ENCODE peak calls at places on chromosomes 5 and 9, in eight cellular contexts. P is aorta, J is endothelial cell of umbilical vein, F is breast epithelium, Y is mammary epithelial cell, O is neuronal stem cell, Z is right lobe of liver, N is left ventricle myocardium inferior. K is an unnamed sample.
A peak's percentile ranks its signal among the peaks of the same experiment; 100 is the strongest.

GRCh38 chr9:19231126-19232035 is 888 bp downstream of the DENND4C start:
- DNase-seq in F (no peak), Z (no peak), O (peak; percentile 9), Y (peak; percentile 37), J (peak; percentile 56), N (no peak), P (no peak), K (no peak)

GRCh38 chr9:89954229-89954628 is 349.4 kb downstream of the GADD45G start:
- DNase-seq in N (no peak), Z (no peak), Y (no peak), P (no peak), O (no peak), F (no peak), J (no peak), K (no peak)

GRCh38 chr5:144191998-144192397 is 21.3 kb downstream of the KCTD16 start:
- DNase-seq in P (no peak), J (peak; percentile 88), O (no peak), F (no peak), N (no peak), Y (peak; percentile 75), Z (no peak), K (no peak)

GRCh38 chr9:16521868-16522381 is 348.5 kb downstream of the BNC2 start:
- DNase-seq in P (no peak), N (peak; percentile 30), Y (peak; percentile 96), F (no peak), O (no peak), J (peak; percentile 71), Z (no peak), K (no peak)

GRCh38 chr9:36976371-36977030 is 57.6 kb downstream of the PAX5 start:
- DNase-seq in O (no peak), F (no peak), J (no peak), N (no peak), P (no peak), Y (peak; percentile 82), Z (no peak), K (no peak)

GRCh38 chr5:5132185-5132584 is 7.9 kb upstream of the ADAMTS16 start:
- DNase-seq in P (no peak), Y (no peak), F (no peak), Z (no peak), J (no peak), O (no peak), N (no peak), K (no peak)

GRCh38 chr5:1701194-1701593 is 98.4 kb downstream of the MRPL36 start:
- DNase-seq in F (no peak), O (no peak), J (no peak), Y (no peak), P (no peak), Z (no peak), N (no peak), K (no peak)

GRCh38 chr5:169181785-169182184 is 119.2 kb downstream of the SLIT3 start:
- DNase-seq in Z (no peak), F (no peak), O (no peak), N (no peak), J (no peak), P (no peak), Y (peak; percentile 52), K (no peak)

GRCh38 chr9:105500108-105500766 is 52.4 kb downstream of the FSD1L start:
- DNase-seq in J (no peak), Z (no peak), O (no peak), Y (peak; percentile 65), F (no peak), N (no peak), P (no peak), K (no peak)

GRCh38 chr5:11319851-11320580 is 559.0 kb upstream of the DAP start:
- DNase-seq in J (no peak), Z (no peak), F (no peak), N (no peak), P (no peak), O (no peak), Y (peak; percentile 1), K (no peak)

GRCh38 chr9:15433661-15434060 is 11.0 kb downstream of the SNAPC3 start:
- DNase-seq in J (no peak), Z (no peak), O (no peak), P (no peak), N (no peak), F (no peak), Y (no peak), K (no peak)

GRCh38 chr5:142770650-142771609 is 753 bp downstream of the ARHGAP26 start:
- DNase-seq in P (peak; percentile 86), J (peak; percentile 68), O (peak; percentile 65), Z (peak; percentile 71), F (peak; percentile 61), Y (peak; percentile 67), N (peak; percentile 51), K (no peak)

GRCh38 chr9:34994429-34995287 is 5.1 kb downstream of the DNAJB5 start:
- DNase-seq in P (no peak), F (no peak), Y (peak; percentile 43), J (peak; percentile 64), N (no peak), O (no peak), Z (no peak), K (no peak)

GRCh38 chr5:173717959-173718358 is 101.5 kb upstream of the BOD1 start:
- DNase-seq in N (no peak), P (peak; percentile 60), O (no peak), J (peak; percentile 22), F (no peak), Y (no peak), Z (no peak), K (no peak)

GRCh38 chr5:138824924-138825863 is 49.9 kb downstream of the LRRTM2 start:
- DNase-seq in Y (no peak), Z (no peak), J (peak; percentile 58), F (no peak), O (no peak), P (no peak), N (no peak), K (no peak)

GRCh38 chr5:51604324-51604723 is 221.1 kb downstream of the ISL1 start:
- DNase-seq in O (no peak), P (no peak), Z (no peak), N (no peak), J (no peak), F (no peak), Y (no peak), K (no peak)

GRCh38 chr9:90927496-90927895 is 125.9 kb downstream of the SYK start:
- DNase-seq in Y (peak; percentile 87), N (no peak), O (no peak), F (no peak), Z (no peak), P (no peak), J (no peak), K (no peak)

GRCh38 chr9:97773723-97774122 is 76.6 kb upstream of the XPA start:
- DNase-seq in P (peak; percentile 80), O (no peak), Z (no peak), N (peak; percentile 34), Y (no peak), F (no peak), J (no peak), K (no peak)

GRCh38 chr9:105157178-105157583 is 87.3 kb upstream of the SLC44A1 start:
- DNase-seq in J (peak; percentile 63), F (no peak), P (no peak), Z (peak; percentile 52), O (no peak), N (peak; percentile 41), Y (peak; percentile 60), K (no peak)

GRCh38 chr9:137749511-137749910 is 128.1 kb upstream of the CACNA1B start:
- DNase-seq in N (no peak), O (no peak), Y (no peak), J (no peak), Z (no peak), F (no peak), P (no peak), K (no peak)

GRCh38 chr5:131821221-131821620 is 24.4 kb upstream of the FNIP1 start:
- DNase-seq in N (no peak), Y (no peak), P (no peak), Z (no peak), F (no peak), J (no peak), O (no peak), K (no peak)

GRCh38 chr9:128362774-128363173 is 8.4 kb upstream of the URM1 start:
- DNase-seq in J (no peak), P (no peak), Z (no peak), O (no peak), F (no peak), N (no peak), Y (no peak), K (no peak)
- H3K27ac ChIP-seq in J (no peak overlapping the region), P (no peak overlapping the region), Z (no peak overlapping the region), O (no peak overlapping the region), F (no peak overlapping the region), N (peak overlapping the region; percentile 86), Y (no peak overlapping the region), K (no peak overlapping the region)

DNA sequence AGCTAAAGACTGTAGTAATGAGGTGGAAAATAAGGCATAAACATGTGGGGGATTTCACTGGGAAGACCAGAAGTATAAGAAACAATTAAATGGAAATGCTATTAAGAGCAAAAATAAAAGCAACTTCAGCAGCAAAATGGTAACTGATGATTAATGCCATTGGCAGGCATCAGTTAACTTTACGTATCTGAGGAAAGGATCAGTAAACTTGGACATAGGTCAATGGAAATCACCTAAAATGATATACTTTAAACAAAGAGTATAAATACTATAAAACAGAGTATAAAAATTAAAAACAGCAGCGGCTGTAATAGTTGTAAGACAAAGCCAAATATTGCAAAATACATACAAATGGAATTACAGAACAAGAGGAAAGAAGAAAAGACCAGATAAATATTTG is 992.1 kb downstream of the DNAH5 start:
- DNase-seq in N (no peak), F (no peak), Y (no peak), Z (no peak), J (no peak), P (no peak), O (no peak), K (no peak)
- H3K9me3 ChIP-seq in N (no peaks in the 10 kb centered on the region), F (no peaks in the 10 kb centered on the region), Y (no peaks in the 10 kb centered on the region), Z (no peaks in the 10 kb centered on the region), J (no peaks in the 10 kb centered on the region), P (no peaks in the 10 kb centered on the region), O (no peaks in the 10 kb centered on the region), K (no peaks in the 10 kb centered on the region)

DNA sequence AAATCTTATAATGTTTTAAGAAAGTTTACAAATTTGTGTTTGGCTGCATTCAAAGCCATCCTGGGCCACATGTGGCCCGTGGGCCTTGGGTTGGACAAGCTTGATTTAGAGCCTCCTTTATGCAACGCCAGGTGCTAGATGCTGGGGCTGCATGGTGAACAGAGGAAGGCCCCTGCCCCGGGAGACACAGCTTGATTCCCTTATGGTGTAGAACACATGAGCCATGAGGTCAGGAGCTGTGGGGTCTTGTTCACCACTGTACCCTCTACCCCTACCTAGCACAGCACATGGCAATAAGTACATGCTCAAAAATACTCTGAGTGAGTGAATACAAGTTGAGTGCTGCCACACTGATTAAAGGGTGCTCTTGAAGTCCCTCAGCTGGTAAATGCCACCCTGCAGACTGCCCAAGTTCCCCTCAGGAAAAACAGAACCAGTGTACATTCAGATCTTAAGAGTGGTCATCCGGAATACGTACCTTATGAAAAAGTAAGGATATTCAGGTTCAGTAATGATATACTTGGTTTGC is 71.9 kb downstream of the ARRDC3 start:
- DNase-seq in Y (no peak), F (no peak), Z (no peak), N (no peak), O (no peak), J (no peak), P (no peak), K (no peak)
- H3K27ac ChIP-seq in Y (peak overlapping the region; percentile 86), F (peak overlapping the region; percentile 92), Z (peak overlapping the region; percentile 56), N (peak overlapping the region; percentile 87), O (no peak overlapping the region), J (peak overlapping the region; percentile 100), P (peak overlapping the region; percentile 81), K (no peak overlapping the region)

DNA sequence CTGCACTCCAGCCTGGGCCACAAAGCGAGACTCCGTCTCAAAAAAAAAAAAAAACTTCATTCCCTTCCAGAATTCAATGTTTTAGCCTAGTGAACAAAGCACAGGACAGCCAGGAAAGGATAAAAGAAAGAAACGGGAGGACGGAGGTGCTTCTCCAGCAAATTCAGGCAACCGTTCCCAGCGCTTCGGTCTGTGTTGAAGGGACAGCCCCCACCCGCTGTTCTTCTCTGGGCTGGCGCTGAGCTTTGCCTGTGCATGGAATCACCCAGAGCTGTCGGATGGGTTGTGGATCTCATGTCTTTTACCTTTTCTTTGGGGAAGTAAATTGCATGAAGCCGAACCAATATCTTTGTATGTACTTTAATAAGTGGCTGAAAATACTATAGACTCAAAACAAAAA is 248.4 kb upstream of the IRX2 start:
- DNase-seq in F (no peak), Y (no peak), P (no peak), J (no peak), Z (no peak), O (no peak), N (no peak), K (no peak)
- H3K9me3 ChIP-seq in F (peaks cover 4% of the 10 kb centered on the region), Y (peaks cover 9% of the 10 kb centered on the region), P (no peaks in the 10 kb centered on the region), J (peaks cover 2% of the 10 kb centered on the region), Z (no peaks in the 10 kb centered on the region), O (no peaks in the 10 kb centered on the region), N (no peaks in the 10 kb centered on the region), K (no peaks in the 10 kb centered on the region)